ENCODE peak calls at places on chromosomes 12 and 14, in nine cellular contexts. F is A549, P is Panc1, G is HCT116, U is GM23338, D is SK-N-SH, N is K562, A is HepG2, O is GM12878. Y is an unnamed sample.
A peak's percentile ranks its signal among the peaks of the same experiment; 100 is the strongest.

GRCh38 chr12:28021704-28022103 is 49.2 kb upstream of the PTHLH start:
- DNase-seq in U (no peak), N (no peak), A (peak; percentile 58), P (peak; percentile 86), F (peak; percentile 91), D (no peak), O (no peak), G (no peak), Y (no peak)

GRCh38 chr12:131869871-131870418 is 24.5 kb upstream of the ULK1 start:
- DNase-seq in N (peak; percentile 6), D (peak; percentile 18), U (no peak), G (no peak), P (peak; percentile 61), F (peak; percentile 87), O (no peak), A (no peak), Y (no peak)

GRCh38 chr12:96441811-96442210 is 41.6 kb upstream of the CDK17 start:
- DNase-seq in A (no peak), O (no peak), U (no peak), G (no peak), N (no peak), P (no peak), F (no peak), D (no peak), Y (no peak)

GRCh38 chr12:47067778-47068431 is 11.5 kb upstream of the PCED1B start:
- DNase-seq in G (no peak), U (no peak), P (no peak), F (no peak), O (no peak), N (no peak), A (no peak), D (no peak), Y (no peak)

GRCh38 chr14:33602396-33602795 is 348.5 kb downstream of the EGLN3 start:
- DNase-seq in P (no peak), N (no peak), O (no peak), D (no peak), G (no peak), F (no peak), A (no peak), U (no peak), Y (no peak)

GRCh38 chr14:77615231-77616132 is 955 bp downstream of the SPTLC2 start:
- DNase-seq in N (peak; percentile 7), F (no peak), G (no peak), O (no peak), U (peak; percentile 39), P (no peak), A (no peak), D (peak; percentile 43), Y (peak; percentile 2)

GRCh38 chr14:92613008-92613658 is 99.6 kb downstream of the RIN3 start:
- DNase-seq in F (peak; percentile 47), O (no peak), N (peak; percentile 58), G (no peak), A (peak; percentile 20), P (no peak), D (peak; percentile 59), U (peak; percentile 89), Y (peak; percentile 56)

GRCh38 chr12:112734859-112735258 is 56.7 kb upstream of the RPH3A start:
- DNase-seq in U (no peak), O (no peak), N (no peak), G (no peak), P (no peak), D (no peak), F (no peak), A (no peak), Y (no peak)

GRCh38 chr14:100651999-100652508 is 64.8 kb upstream of the BEGAIN start:
- DNase-seq in N (no peak), A (no peak), O (no peak), D (no peak), G (no peak), F (no peak), P (no peak), U (no peak), Y (no peak)

GRCh38 chr14:54000341-54000811 is 43.8 kb upstream of the BMP4 start:
- DNase-seq in D (no peak), G (no peak), U (no peak), O (no peak), N (no peak), F (peak; percentile 33), P (no peak), A (no peak), Y (no peak)

GRCh38 chr12:105214141-105214540 is 21.8 kb downstream of the APPL2 start:
- DNase-seq in N (no peak), G (no peak), A (no peak), F (peak; percentile 21), D (no peak), O (no peak), P (no peak), U (no peak), Y (no peak)

DNA sequence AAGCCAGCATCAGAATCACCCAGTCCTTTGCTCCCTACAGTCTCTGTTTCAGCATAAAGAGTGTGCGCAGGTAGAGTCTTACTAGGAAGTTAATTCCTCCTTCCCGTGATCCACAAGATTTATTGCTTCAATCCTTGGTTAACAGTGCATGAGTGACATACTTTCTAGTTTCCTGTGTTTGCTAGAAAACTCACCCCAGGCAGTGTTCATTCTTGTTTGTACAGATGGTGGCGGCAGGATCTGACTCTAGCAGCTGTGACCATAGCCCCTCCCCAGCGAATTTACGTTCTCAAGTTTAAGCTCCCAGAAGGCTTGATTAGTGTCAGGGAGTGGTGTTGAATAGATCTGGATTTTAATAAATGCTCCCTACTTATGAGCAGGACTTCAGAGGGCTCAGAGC is 75.9 kb upstream of the ANO2 start:
- DNase-seq in D (no peak), A (no peak), N (no peak), O (no peak), F (no peak), P (no peak), U (no peak), G (no peak), Y (no peak)
- TF ChIP-seq REST in D (no peak), A (no peak), N (no peak), O (no peak), F (no peak), P (no peak), U (no peak), G (no peak), Y (no peak)

GRCh38 chr12:127928615-127929014 is 338.4 kb upstream of the TMEM132C start:
- DNase-seq in N (no peak), G (no peak), A (no peak), O (no peak), P (no peak), F (no peak), D (no peak), U (no peak), Y (no peak)
- H3K27ac ChIP-seq in N (no peak overlapping the region), G (no peak overlapping the region), A (no peak overlapping the region), O (no peak overlapping the region), P (no peak overlapping the region), F (no peak overlapping the region), D (no peak overlapping the region), U (no peak overlapping the region), Y (no peak overlapping the region)

DNA sequence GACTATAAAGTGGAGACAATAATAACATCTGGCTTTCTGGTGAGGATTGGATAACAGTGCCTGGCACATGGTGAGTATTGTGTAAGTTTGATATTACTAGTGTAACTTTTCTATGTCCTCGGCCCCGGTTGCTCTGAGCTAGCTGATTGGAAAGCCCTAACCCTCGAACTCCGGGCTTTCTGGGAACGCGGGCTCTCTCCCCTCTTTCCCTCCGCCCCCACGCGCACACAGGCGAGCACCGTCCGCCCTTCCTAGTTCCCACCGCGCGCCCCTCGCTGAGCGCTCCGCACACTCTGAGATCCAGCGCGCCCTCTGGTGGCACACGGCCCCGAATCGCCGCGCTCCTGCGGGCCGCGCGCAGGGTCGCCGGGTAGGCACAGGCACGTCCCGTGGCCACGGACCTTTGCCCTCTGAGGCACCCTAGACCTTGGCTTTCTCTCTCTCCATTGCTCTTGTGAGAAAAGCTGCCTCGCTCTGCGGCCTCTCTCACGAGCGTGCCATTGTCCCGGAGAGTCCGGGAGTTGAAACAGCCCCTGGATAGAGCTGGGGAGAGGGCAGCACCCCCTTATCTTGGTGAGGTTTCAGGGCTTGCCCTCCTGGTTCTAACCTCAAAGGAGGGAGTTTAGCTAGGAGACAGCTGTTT is 23.2 kb upstream of the ESRRB start:
- DNase-seq in N (peak; percentile 14), U (peak; percentile 93), G (no peak), A (peak; percentile 43), P (no peak), D (peak; percentile 90), F (peak; percentile 49), O (peak; percentile 4), Y (peak; percentile 3)
- TF ChIP-seq REST in N (no peak), U (no peak), G (no peak), A (no peak), P (no peak), D (no peak), F (no peak), O (no peak), Y (no peak)

GRCh38 chr12:50053583-50053982 is 3.8 kb upstream of the ASIC1 start:
- DNase-seq in N (no peak), U (no peak), G (no peak), D (no peak), P (no peak), A (no peak), O (no peak), F (no peak), Y (no peak)
- H3K27ac ChIP-seq in N (no peak overlapping the region), U (no peak overlapping the region), G (no peak overlapping the region), D (no peak overlapping the region), P (no peak overlapping the region), A (no peak overlapping the region), O (no peak overlapping the region), F (no peak overlapping the region), Y (no peak overlapping the region)

GRCh38 chr14:23379331-23380196 is 2.7 kb downstream of the CMTM5 start:
- DNase-seq in O (peak; percentile 3), G (peak; percentile 40), P (peak; percentile 36), F (peak; percentile 46), A (peak; percentile 66), D (peak; percentile 83), U (peak; percentile 75), N (peak; percentile 79), Y (peak; percentile 43)
- TF ChIP-seq REST in O (no peak), G (no peak), P (no peak), F (no peak), A (no peak), D (no peak), U (no peak), N (no peak), Y (no peak)

DNA sequence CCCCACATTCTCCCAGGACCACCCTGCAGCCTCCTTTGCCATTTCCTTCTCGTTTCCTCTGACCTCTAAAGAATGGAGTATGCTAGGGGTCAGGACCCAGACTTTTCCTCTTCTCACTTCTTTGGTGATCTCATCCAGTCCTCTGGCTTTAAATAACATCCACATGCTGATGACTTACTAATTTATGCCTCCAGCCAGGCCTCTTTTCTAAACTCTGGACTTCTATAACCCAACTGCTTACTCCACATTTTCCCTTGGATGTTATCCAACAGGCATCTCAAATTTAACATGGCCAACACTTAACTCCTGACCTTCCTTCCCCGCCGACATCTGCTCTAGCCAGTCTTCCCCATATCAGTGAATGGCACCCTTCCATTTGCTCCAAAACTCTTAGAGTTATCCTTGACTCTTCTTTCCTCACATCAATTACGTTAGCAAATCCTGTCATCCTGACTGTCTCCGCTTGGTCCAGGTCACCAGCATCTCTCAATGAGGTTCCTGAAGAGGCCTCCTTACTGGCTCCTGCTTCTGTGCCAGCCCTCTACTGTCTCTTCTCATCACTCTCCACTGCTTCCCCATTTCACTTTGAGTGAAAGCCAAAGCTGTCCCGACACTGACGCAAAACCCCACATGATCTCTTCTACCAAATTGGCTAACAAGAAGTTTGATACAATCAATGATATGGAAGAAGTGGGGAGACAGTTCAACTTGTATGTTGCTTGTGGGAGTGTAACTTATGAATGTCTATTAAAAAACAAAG is 42.7 kb downstream of the TMBIM6 start:
- DNase-seq in G (no peak), O (no peak), N (no peak), F (no peak), U (no peak), A (no peak), D (no peak), P (no peak), Y (peak; percentile 54)
- H3K27ac ChIP-seq in G (no peak overlapping the region), O (no peak overlapping the region), N (no peak overlapping the region), F (no peak overlapping the region), U (no peak overlapping the region), A (no peak overlapping the region), D (no peak overlapping the region), P (no peak overlapping the region), Y (no peak overlapping the region)

Y was measured in HL-60.